ENCODE peak calls at places on chromosomes 2 and 18, in seven cellular contexts. One of them, this sample, is unnamed. For H3K36me3 and H3K4me1, the result is how much of the 10 kb centered on the place peaks cover.

GRCh38 chr18:10381516-10381915 is 72.9 kb upstream of the APCDD1 start:
- DNase-seq in colonic mucosa: no peak
- DNase-seq in OCI-LY7: no peak
- DNase-seq in Caco-2: no peak
- DNase-seq in mucosa of descending colon: no peak
- DNase-seq in lower lobe of right lung: no peak
- DNase-seq in IMR-90: peak
- DNase-seq in this sample: no peak

GRCh38 chr2:239943991-239944441 is 81.1 kb downstream of the NDUFA10 start:
- DNase-seq in OCI-LY7: no peak
- DNase-seq in IMR-90: no peak
- DNase-seq in lower lobe of right lung: peak
- DNase-seq in Caco-2: no peak
- DNase-seq in colonic mucosa: no peak
- DNase-seq in mucosa of descending colon: no peak
- DNase-seq in this sample: no peak

GRCh38 chr2:153478289-153479261 is at the start of gene RPRM:
- DNase-seq in OCI-LY7: no peak
- DNase-seq in colonic mucosa: peak
- DNase-seq in mucosa of descending colon: peak
- DNase-seq in Caco-2: peak
- DNase-seq in lower lobe of right lung: peak
- DNase-seq in IMR-90: peak
- DNase-seq in this sample: peak

GRCh38 chr2:237967463-237967871 is 653 bp downstream of the UBE2F start:
- DNase-seq in Caco-2: peak
- DNase-seq in IMR-90: no peak
- DNase-seq in OCI-LY7: no peak
- DNase-seq in colonic mucosa: peak
- DNase-seq in lower lobe of right lung: peak
- DNase-seq in mucosa of descending colon: peak
- DNase-seq in this sample: peak

GRCh38 chr2:3780477-3781402 is 77.4 kb downstream of the DCDC2C start:
- DNase-seq in colonic mucosa: peak
- DNase-seq in IMR-90: peak
- DNase-seq in mucosa of descending colon: peak
- DNase-seq in lower lobe of right lung: peak
- DNase-seq in OCI-LY7: peak
- DNase-seq in Caco-2: peak
- DNase-seq in this sample: peak

GRCh38 chr18:68840554-68841263 is 42.8 kb downstream of the CCDC102B start:
- DNase-seq in mucosa of descending colon: no peak
- DNase-seq in lower lobe of right lung: no peak
- DNase-seq in OCI-LY7: no peak
- DNase-seq in Caco-2: no peak
- DNase-seq in colonic mucosa: no peak
- DNase-seq in IMR-90: peak
- DNase-seq in this sample: no peak

GRCh38 chr18:44687421-44687820 is 6.7 kb downstream of the SETBP1 start:
- DNase-seq in IMR-90: no peak
- DNase-seq in mucosa of descending colon: no peak
- DNase-seq in OCI-LY7: no peak
- DNase-seq in Caco-2: no peak
- DNase-seq in colonic mucosa: no peak
- DNase-seq in lower lobe of right lung: no peak
- DNase-seq in this sample: no peak

GRCh38 chr2:42874838-42875801 is 82.7 kb upstream of the HAAO start:
- DNase-seq in lower lobe of right lung: no peak
- DNase-seq in mucosa of descending colon: no peak
- DNase-seq in IMR-90: no peak
- DNase-seq in Caco-2: no peak
- DNase-seq in colonic mucosa: no peak
- DNase-seq in OCI-LY7: no peak
- DNase-seq in this sample: no peak

GRCh38 chr18:51135795-51136194 is 61.7 kb downstream of the MEX3C start:
- DNase-seq in OCI-LY7: peak
- DNase-seq in Caco-2: peak
- DNase-seq in IMR-90: no peak
- DNase-seq in colonic mucosa: no peak
- DNase-seq in mucosa of descending colon: peak
- DNase-seq in lower lobe of right lung: no peak
- DNase-seq in this sample: no peak

GRCh38 chr2:421406-421805 is 133.5 kb upstream of the ALKAL2 start:
- DNase-seq in Caco-2: no peak
- DNase-seq in colonic mucosa: no peak
- DNase-seq in lower lobe of right lung: no peak
- DNase-seq in mucosa of descending colon: no peak
- DNase-seq in OCI-LY7: no peak
- DNase-seq in IMR-90: no peak
- DNase-seq in this sample: no peak

GRCh38 chr2:176876493-176877103 is 336.0 kb upstream of the HNRNPA3 start:
- DNase-seq in OCI-LY7: no peak
- DNase-seq in Caco-2: no peak
- DNase-seq in colonic mucosa: no peak
- DNase-seq in lower lobe of right lung: no peak
- DNase-seq in mucosa of descending colon: no peak
- DNase-seq in IMR-90: no peak
- DNase-seq in this sample: no peak

GRCh38 chr18:47120428-47120827 is 29.9 kb downstream of the HDHD2 start:
- DNase-seq in OCI-LY7: no peak
- DNase-seq in colonic mucosa: no peak
- DNase-seq in lower lobe of right lung: no peak
- DNase-seq in IMR-90: no peak
- DNase-seq in Caco-2: no peak
- DNase-seq in mucosa of descending colon: no peak
- DNase-seq in this sample: no peak

GRCh38 chr2:221822416-221822815 is 250.3 kb upstream of the EPHA4 start:
- DNase-seq in colonic mucosa: no peak
- DNase-seq in lower lobe of right lung: no peak
- DNase-seq in mucosa of descending colon: no peak
- DNase-seq in OCI-LY7: no peak
- DNase-seq in Caco-2: no peak
- DNase-seq in IMR-90: no peak
- DNase-seq in this sample: no peak

GRCh38 chr2:1731512-1731962 is 12.8 kb downstream of the PXDN start:
- DNase-seq in mucosa of descending colon: no peak
- DNase-seq in colonic mucosa: no peak
- DNase-seq in IMR-90: peak
- DNase-seq in Caco-2: no peak
- DNase-seq in lower lobe of right lung: peak
- DNase-seq in OCI-LY7: no peak
- DNase-seq in this sample: no peak

GRCh38 chr2:218285604-218286003 is 6.7 kb downstream of the TMBIM1 start:
- DNase-seq in colonic mucosa: no peak
- DNase-seq in Caco-2: no peak
- DNase-seq in mucosa of descending colon: no peak
- DNase-seq in IMR-90: peak
- DNase-seq in lower lobe of right lung: peak
- DNase-seq in OCI-LY7: no peak
- DNase-seq in this sample: no peak

GRCh38 chr2:58131191-58132011 is 84.8 kb downstream of the VRK2 start:
- DNase-seq in lower lobe of right lung: no peak
- DNase-seq in IMR-90: peak
- DNase-seq in OCI-LY7: peak
- DNase-seq in mucosa of descending colon: no peak
- DNase-seq in colonic mucosa: no peak
- DNase-seq in Caco-2: no peak
- DNase-seq in this sample: no peak

GRCh38 chr2:37555457-37555856 is 116.0 kb downstream of the CDC42EP3 start:
- DNase-seq in Caco-2: no peak
- DNase-seq in IMR-90: no peak
- DNase-seq in OCI-LY7: peak
- DNase-seq in colonic mucosa: no peak
- DNase-seq in mucosa of descending colon: no peak
- DNase-seq in lower lobe of right lung: peak
- DNase-seq in this sample: no peak

GRCh38 chr2:12155308-12156061 is 409.1 kb downstream of the LPIN1 start:
- DNase-seq in mucosa of descending colon: peak
- DNase-seq in colonic mucosa: no peak
- DNase-seq in lower lobe of right lung: no peak
- DNase-seq in Caco-2: no peak
- DNase-seq in IMR-90: peak
- DNase-seq in OCI-LY7: peak
- DNase-seq in this sample: no peak

GRCh38 chr2:238945433-238946150 is 97.7 kb downstream of the TWIST2 start:
- DNase-seq in mucosa of descending colon: peak
- DNase-seq in Caco-2: peak
- DNase-seq in lower lobe of right lung: no peak
- DNase-seq in OCI-LY7: no peak
- DNase-seq in colonic mucosa: peak
- DNase-seq in IMR-90: peak
- DNase-seq in this sample: no peak

GRCh38 chr18:7565677-7566076 is 1.4 kb upstream of the PTPRM start:
- DNase-seq in OCI-LY7: no peak
- DNase-seq in lower lobe of right lung: no peak
- DNase-seq in colonic mucosa: no peak
- DNase-seq in IMR-90: no peak
- DNase-seq in mucosa of descending colon: no peak
- DNase-seq in Caco-2: no peak
- DNase-seq in this sample: no peak

GRCh38 chr18:7567487-7568425 is 640 bp downstream of the PTPRM start:
- DNase-seq in IMR-90: peak
- DNase-seq in OCI-LY7: no peak
- DNase-seq in Caco-2: peak
- DNase-seq in lower lobe of right lung: peak
- DNase-seq in colonic mucosa: peak
- DNase-seq in mucosa of descending colon: peak
- DNase-seq in this sample: no peak

GRCh38 chr18:7566244-7566586 is 901 bp upstream of the PTPRM start:
- DNase-seq in mucosa of descending colon: no peak
- DNase-seq in lower lobe of right lung: no peak
- DNase-seq in Caco-2: no peak
- DNase-seq in colonic mucosa: no peak
- DNase-seq in IMR-90: no peak
- DNase-seq in OCI-LY7: no peak
- DNase-seq in this sample: no peak

GRCh38 chr18:7566587-7567486 is at the start of gene PTPRM:
- DNase-seq in IMR-90: peak
- DNase-seq in lower lobe of right lung: peak
- DNase-seq in Caco-2: peak
- DNase-seq in mucosa of descending colon: peak
- DNase-seq in colonic mucosa: peak
- DNase-seq in OCI-LY7: no peak
- DNase-seq in this sample: peak

GRCh38 chr18:7568426-7568825 is 1.3 kb downstream of the PTPRM start:
- DNase-seq in OCI-LY7: no peak
- DNase-seq in mucosa of descending colon: peak
- DNase-seq in colonic mucosa: peak
- DNase-seq in Caco-2: peak
- DNase-seq in lower lobe of right lung: peak
- DNase-seq in IMR-90: peak
- DNase-seq in this sample: no peak
- TF ChIP-seq CTCF in OCI-LY7: no peak
- TF ChIP-seq CTCF in mucosa of descending colon: no peak
- TF ChIP-seq CTCF in colonic mucosa: no peak
- TF ChIP-seq CTCF in Caco-2: peak
- TF ChIP-seq CTCF in lower lobe of right lung: peak
- TF ChIP-seq CTCF in IMR-90: no peak
- TF ChIP-seq CTCF in this sample: no peak

DNA sequence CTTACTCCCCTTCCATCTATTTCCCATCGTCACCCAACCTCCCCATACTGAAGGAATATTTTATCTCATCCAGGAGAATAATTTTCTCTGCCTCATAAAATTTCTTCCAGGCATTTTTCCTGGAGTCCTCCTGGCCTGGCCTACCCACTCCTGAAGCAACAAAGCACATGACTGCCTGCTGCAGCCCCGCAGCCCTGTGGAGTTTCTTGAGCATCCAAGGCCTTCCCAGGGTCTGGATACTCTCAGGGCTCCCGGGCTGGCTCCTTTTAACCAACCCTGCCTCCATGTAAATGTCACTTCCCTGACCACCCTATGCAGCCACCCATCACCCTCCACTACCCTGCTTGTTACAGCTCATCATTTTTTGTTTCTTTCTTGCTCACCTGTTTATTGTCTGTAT is 64.0 kb downstream of the CDH20 start:
- DNase-seq in lower lobe of right lung: no peak
- DNase-seq in IMR-90: no peak
- DNase-seq in Caco-2: no peak
- DNase-seq in OCI-LY7: no peak
- DNase-seq in colonic mucosa: no peak
- DNase-seq in mucosa of descending colon: no peak
- DNase-seq in this sample: no peak
- H3K36me3 ChIP-seq in lower lobe of right lung: under half
- H3K36me3 ChIP-seq in IMR-90: under half
- H3K36me3 ChIP-seq in Caco-2: under half
- H3K36me3 ChIP-seq in OCI-LY7: under half
- H3K36me3 ChIP-seq in colonic mucosa: under half
- H3K36me3 ChIP-seq in mucosa of descending colon: under half
- H3K36me3 ChIP-seq in this sample: under half

DNA sequence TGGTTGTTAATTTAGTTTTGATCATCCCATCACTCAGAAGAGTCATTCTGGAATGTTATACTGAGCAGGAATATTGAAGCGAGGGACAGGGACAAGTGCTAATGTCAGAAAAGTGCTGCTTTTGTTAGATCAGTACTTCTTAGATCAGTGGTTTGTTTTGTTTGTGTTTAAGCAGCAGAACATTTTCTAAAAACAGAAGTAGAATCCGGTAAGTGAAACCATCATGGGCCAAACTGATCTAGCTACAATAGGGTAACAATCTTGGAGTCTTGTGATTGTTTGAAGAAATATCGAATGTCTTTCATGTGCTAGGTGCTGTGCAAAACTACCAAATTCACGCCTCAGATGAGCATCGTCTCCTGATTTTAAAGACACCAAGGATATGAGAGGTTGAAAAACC is 45.1 kb upstream of the SEC11C start:
- DNase-seq in colonic mucosa: no peak
- DNase-seq in OCI-LY7: no peak
- DNase-seq in lower lobe of right lung: no peak
- DNase-seq in IMR-90: no peak
- DNase-seq in mucosa of descending colon: no peak
- DNase-seq in Caco-2: no peak
- DNase-seq in this sample: no peak
- H3K4me1 ChIP-seq in colonic mucosa: under half
- H3K4me1 ChIP-seq in OCI-LY7: under half
- H3K4me1 ChIP-seq in lower lobe of right lung: under half
- H3K4me1 ChIP-seq in IMR-90: under half
- H3K4me1 ChIP-seq in mucosa of descending colon: under half
- H3K4me1 ChIP-seq in Caco-2: under half
- H3K4me1 ChIP-seq in this sample: under half

GRCh38 chr18:80033181-80034067 is 810 bp upstream of the RBFA start:
- DNase-seq in OCI-LY7: no peak
- DNase-seq in IMR-90: peak
- DNase-seq in colonic mucosa: no peak
- DNase-seq in Caco-2: no peak
- DNase-seq in lower lobe of right lung: no peak
- DNase-seq in mucosa of descending colon: peak
- DNase-seq in this sample: peak

GRCh38 chr18:80035997-80036396 is 1.8 kb downstream of the RBFA start:
- DNase-seq in IMR-90: no peak
- DNase-seq in mucosa of descending colon: no peak
- DNase-seq in OCI-LY7: no peak
- DNase-seq in lower lobe of right lung: no peak
- DNase-seq in Caco-2: no peak
- DNase-seq in colonic mucosa: no peak
- DNase-seq in this sample: no peak

GRCh38 chr18:80034068-80034851 is at the start of gene RBFA:
- DNase-seq in IMR-90: peak
- DNase-seq in colonic mucosa: peak
- DNase-seq in OCI-LY7: peak
- DNase-seq in mucosa of descending colon: peak
- DNase-seq in lower lobe of right lung: peak
- DNase-seq in Caco-2: peak
- DNase-seq in this sample: peak

GRCh38 chr18:80037300-80037699 is 3.1 kb downstream of the RBFA start:
- DNase-seq in colonic mucosa: no peak
- DNase-seq in Caco-2: no peak
- DNase-seq in OCI-LY7: no peak
- DNase-seq in lower lobe of right lung: no peak
- DNase-seq in mucosa of descending colon: no peak
- DNase-seq in IMR-90: no peak
- DNase-seq in this sample: no peak

GRCh38 chr18:80034852-80035406 is 695 bp downstream of the RBFA start:
- DNase-seq in IMR-90: no peak
- DNase-seq in OCI-LY7: no peak
- DNase-seq in Caco-2: no peak
- DNase-seq in mucosa of descending colon: no peak
- DNase-seq in lower lobe of right lung: no peak
- DNase-seq in colonic mucosa: no peak
- DNase-seq in this sample: no peak
- TF ChIP-seq CTCF in IMR-90: no peak
- TF ChIP-seq CTCF in OCI-LY7: no peak
- TF ChIP-seq CTCF in Caco-2: no peak
- TF ChIP-seq CTCF in mucosa of descending colon: no peak
- TF ChIP-seq CTCF in lower lobe of right lung: no peak
- TF ChIP-seq CTCF in colonic mucosa: no peak
- TF ChIP-seq CTCF in this sample: no peak